ENCODE peak calls at places on chromosomes 3 and 15, in four cellular contexts. V, T, Q and G are unnamed samples.

GRCh38 chr15:91065505-91065904 is 34.6 kb upstream of the SV2B start:
- DNase-seq in V (no peak), T (no peak), Q (no peak), G (no peak)

GRCh38 chr3:157073810-157074209 is 86.1 kb downstream of the CCNL1 start:
- DNase-seq in V (no peak), T (no peak), Q (peak), G (no peak)

GRCh38 chr3:33989229-33989628 is 190.8 kb downstream of the PDCD6IP start:
- DNase-seq in V (no peak), T (no peak), Q (no peak), G (no peak)

GRCh38 chr3:184380210-184380626 is 364 bp downstream of the CHRD start:
- DNase-seq in V (peak), T (peak), Q (peak), G (peak)

GRCh38 chr3:152318512-152318911 is 49.8 kb downstream of the MBNL1 start:
- DNase-seq in V (no peak), T (no peak), Q (no peak), G (no peak)

GRCh38 chr3:143306419-143306818 is 186.8 kb downstream of the CHST2 start:
- DNase-seq in V (peak), T (no peak), Q (no peak), G (no peak)

GRCh38 chr15:63490345-63491034 is 13.9 kb upstream of the USP3 start:
- DNase-seq in V (no peak), T (no peak), Q (no peak), G (no peak)

GRCh38 chr15:68114840-68115239 is 60.7 kb downstream of the PIAS1 start:
- DNase-seq in V (no peak), T (no peak), Q (no peak), G (no peak)

GRCh38 chr15:58856090-58856489 is 77.4 kb downstream of the SLTM start:
- DNase-seq in V (no peak), T (no peak), Q (no peak), G (no peak)

GRCh38 chr3:172918568-172919296 is 168.2 kb downstream of the ECT2 start:
- DNase-seq in V (no peak), T (no peak), Q (peak), G (no peak)

GRCh38 chr3:59759298-59760169 is 709.7 kb upstream of the CFAP20DC start:
- DNase-seq in V (no peak), T (no peak), Q (no peak), G (no peak)

GRCh38 chr3:197471221-197472010 is 84.4 kb downstream of the BDH1 start:
- DNase-seq in V (no peak), T (no peak), Q (peak), G (no peak)

GRCh38 chr15:52717924-52718323 is 38.7 kb upstream of the ATOSA start:
- DNase-seq in V (no peak), T (no peak), Q (peak), G (no peak)

GRCh38 chr3:142844339-142844977 is 44.4 kb downstream of the PCOLCE2 start:
- DNase-seq in V (no peak), T (no peak), Q (peak), G (no peak)

GRCh38 chr3:55569033-55569518 is 82.0 kb upstream of the WNT5A start:
- DNase-seq in V (no peak), T (no peak), Q (peak), G (no peak)

GRCh38 chr15:48087844-48088243 is 32.9 kb upstream of the SLC24A5 start:
- DNase-seq in V (no peak), T (no peak), Q (no peak), G (no peak)

GRCh38 chr15:46309914-46310313 is 675.1 kb downstream of the SQOR start:
- DNase-seq in V (no peak), T (no peak), Q (peak), G (no peak)

GRCh38 chr3:146896711-146897110 is 291.6 kb upstream of the PLSCR5 start:
- DNase-seq in V (no peak), T (no peak), Q (peak), G (no peak)

GRCh38 chr3:129357616-129358015 is 70.8 kb downstream of the EFCAB12 start:
- DNase-seq in V (no peak), T (no peak), Q (no peak), G (no peak)

GRCh38 chr3:81910244-81910852 is 148.9 kb upstream of the GBE1 start:
- DNase-seq in V (no peak), T (no peak), Q (peak), G (no peak)

GRCh38 chr15:74317820-74318375 is 49.5 kb downstream of the CYP11A1 start:
- DNase-seq in V (peak), T (peak), Q (peak), G (no peak)

GRCh38 chr3:44995142-44995770 is 19.2 kb downstream of the EXOSC7 start:
- DNase-seq in V (no peak), T (no peak), Q (no peak), G (no peak)

GRCh38 chr3:129602730-129603560 is 3.5 kb downstream of the PLXND1 start:
- DNase-seq in V (peak), T (peak), Q (peak), G (peak)

GRCh38 chr3:124811441-124811840 is 75.7 kb downstream of the ITGB5 start:
- DNase-seq in V (no peak), T (no peak), Q (no peak), G (no peak)

DNA sequence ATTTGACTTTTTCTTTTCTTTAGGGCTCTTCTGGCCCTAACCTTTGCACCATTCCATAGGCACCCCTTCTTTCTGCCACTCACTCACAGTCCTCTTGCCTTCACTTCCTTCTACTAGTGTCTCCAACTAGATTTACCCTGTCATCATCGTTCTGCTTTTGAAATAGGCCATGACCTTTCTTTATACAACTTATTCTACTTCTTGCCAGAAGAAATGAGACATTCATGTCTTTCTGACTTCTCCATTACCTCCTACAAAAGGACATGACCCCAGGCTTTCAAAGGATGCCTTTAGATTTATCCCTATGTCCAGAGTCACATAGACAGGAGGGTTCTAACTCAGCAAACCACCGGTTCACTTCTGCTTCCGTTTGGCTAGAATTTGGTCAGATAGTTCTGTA is 336.4 kb upstream of the LRRFIP2 start:
- DNase-seq in V (no peak), T (no peak), Q (no peak), G (no peak)
- H3K27ac ChIP-seq in V (no peak), T (peak), Q (no peak), G (no peak)

GRCh38 chr3:39262842-39263241 is 17.0 kb downstream of the CX3CR1 start:
- DNase-seq in V (no peak), T (no peak), Q (no peak), G (no peak)
- H3K27ac ChIP-seq in V (no peak), T (no peak), Q (no peak), G (no peak)

GRCh38 chr3:112129925-112130637 is 3.0 kb downstream of the GCSAM start:
- DNase-seq in V (no peak), T (no peak), Q (no peak), G (no peak)
- H3K27ac ChIP-seq in V (no peak), T (no peak), Q (no peak), G (no peak)

GRCh38 chr3:126179825-126180476 is 435 bp downstream of the ALDH1L1 start:
- DNase-seq in V (peak), T (peak), Q (peak), G (no peak)
- H3K27ac ChIP-seq in V (peak), T (peak), Q (no peak), G (peak)

GRCh38 chr3:74692-75243 is 121.8 kb upstream of the CHL1 start:
- DNase-seq in V (no peak), T (no peak), Q (peak), G (no peak)
- H3K27ac ChIP-seq in V (no peak), T (no peak), Q (no peak), G (no peak)

GRCh38 chr15:71651750-71652186 is 158.6 kb upstream of the NR2E3 start:
- DNase-seq in V (peak), T (no peak), Q (peak), G (no peak)

GRCh38 chr15:71653986-71654713 is 156.2 kb upstream of the NR2E3 start:
- DNase-seq in V (no peak), T (no peak), Q (no peak), G (no peak)

GRCh38 chr15:71657141-71657540 is 153.2 kb upstream of the NR2E3 start:
- DNase-seq in V (no peak), T (no peak), Q (no peak), G (no peak)

GRCh38 chr15:71656425-71656824 is 153.9 kb upstream of the NR2E3 start:
- DNase-seq in V (no peak), T (no peak), Q (no peak), G (no peak)

GRCh38 chr15:71654714-71655174 is 155.6 kb upstream of the NR2E3 start:
- DNase-seq in V (no peak), T (no peak), Q (no peak), G (no peak)
- H3K27ac ChIP-seq in V (no peak), T (peak), Q (no peak), G (no peak)

DNA sequence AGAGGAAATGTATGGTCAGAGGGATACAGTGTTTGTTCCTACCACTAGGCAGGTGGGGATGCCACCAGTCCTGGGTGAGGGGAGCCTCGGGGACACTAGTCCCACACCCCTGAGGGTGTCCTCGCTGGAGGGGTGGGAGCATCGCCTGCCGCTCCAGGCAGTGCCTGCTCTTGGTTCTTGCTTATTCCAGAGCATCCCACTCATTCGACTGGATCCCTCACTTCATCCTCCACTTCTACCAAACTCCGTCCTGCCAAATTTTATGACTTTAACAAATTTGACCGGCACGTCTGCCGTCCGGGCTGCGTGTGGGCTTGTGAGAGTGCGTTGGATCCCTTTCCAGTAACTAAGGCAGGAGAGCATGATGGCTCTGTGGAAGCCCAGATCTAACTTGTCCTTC is 34.8 kb downstream of the MGLL start:
- DNase-seq in V (no peak), T (no peak), Q (no peak), G (no peak)
- H3K27ac ChIP-seq in V (peak), T (peak), Q (no peak), G (peak)

DNA sequence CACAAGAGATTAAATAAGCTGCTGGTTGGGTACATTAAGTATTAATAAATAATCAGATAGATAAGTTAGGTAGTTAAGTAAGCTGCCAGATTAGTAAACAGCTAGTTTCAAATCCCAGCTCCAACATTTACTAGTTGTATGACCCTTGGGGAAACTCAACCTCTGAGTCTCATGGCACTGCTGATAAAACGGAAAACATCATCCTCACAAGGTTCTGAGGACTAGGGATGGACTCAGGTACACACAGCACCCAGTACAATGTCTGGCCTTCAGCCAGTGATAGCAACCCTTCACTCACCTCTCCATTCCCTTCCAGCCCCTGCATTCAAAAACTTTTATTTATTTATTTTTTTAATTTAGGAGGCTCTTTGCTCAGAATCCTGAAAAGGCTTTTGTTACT is 32.3 kb downstream of the B3GNT5 start:
- DNase-seq in V (no peak), T (no peak), Q (no peak), G (no peak)
- H3K27ac ChIP-seq in V (peak), T (peak), Q (no peak), G (no peak)